ENCODE peak calls at places on chromosomes 1 and 21, in four cellular contexts. B, X, N and M are unnamed samples.
A peak's percentile ranks its signal among the peaks of the same experiment; 100 is the strongest.

GRCh38 chr1:85992756-85993155 is 163.8 kb downstream of the COL24A1 start:
- DNase-seq in X (peak; percentile 10), B (peak; percentile 62), N (peak; percentile 83), M (peak; percentile 13)

GRCh38 chr1:180923024-180923841 is 10.5 kb downstream of the KIAA1614 start:
- DNase-seq in B (peak; percentile 13), N (no peak), X (peak; percentile 72), M (no peak)

GRCh38 chr1:84603223-84603622 is 29.0 kb upstream of the CTBS start:
- DNase-seq in X (no peak), B (peak; percentile 33), N (no peak), M (peak; percentile 29)

GRCh38 chr1:205709059-205709398 is 28.7 kb upstream of the SLC45A3 start:
- DNase-seq in B (peak; percentile 51), X (no peak), N (no peak), M (no peak)

GRCh38 chr1:116382857-116383256 is 9.8 kb downstream of the ATP1A1 start:
- DNase-seq in N (no peak), X (no peak), B (no peak), M (no peak)

GRCh38 chr1:31651766-31652165 is 7.1 kb upstream of the PEF1 start:
- DNase-seq in N (no peak), B (no peak), X (no peak), M (no peak)

GRCh38 chr1:112628516-112628915 is 8.9 kb downstream of the CAPZA1 start:
- DNase-seq in B (no peak), N (no peak), X (no peak), M (no peak)

GRCh38 chr1:242524571-242525359 is at the start of gene PLD5:
- DNase-seq in X (peak; percentile 39), B (peak; percentile 17), N (peak; percentile 14), M (no peak)

GRCh38 chr1:92886886-92887419 is 55.1 kb downstream of the RPL5 start:
- DNase-seq in N (no peak), X (no peak), B (no peak), M (peak; percentile 72)

GRCh38 chr21:35649186-35649585 is 411.1 kb downstream of the SETD4 start:
- DNase-seq in N (no peak), B (peak; percentile 83), X (no peak), M (peak; percentile 69)

GRCh38 chr1:172203135-172203823 is 217.2 kb upstream of the C1orf105 start:
- DNase-seq in X (peak; percentile 28), B (no peak), N (no peak), M (no peak)

GRCh38 chr1:18324246-18324645 is 156.5 kb upstream of the KLHDC7A start:
- DNase-seq in B (no peak), X (no peak), N (no peak), M (no peak)

GRCh38 chr1:51518033-51518729 is 885 bp downstream of the EPS15 start:
- DNase-seq in B (peak; percentile 61), N (peak; percentile 75), X (peak; percentile 51), M (peak; percentile 77)

GRCh38 chr1:210252621-210253041 is 20.0 kb downstream of the SERTAD4 start:
- DNase-seq in N (peak; percentile 21), X (no peak), B (no peak), M (no peak)

GRCh38 chr1:210250998-210251679 is 18.5 kb downstream of the SERTAD4 start:
- DNase-seq in X (peak; percentile 91), B (peak; percentile 64), N (peak; percentile 81), M (peak; percentile 84)

GRCh38 chr1:210250665-210250997 is 18.0 kb downstream of the SERTAD4 start:
- DNase-seq in X (peak; percentile 95), B (no peak), N (peak; percentile 18), M (peak; percentile 25)

GRCh38 chr1:210254298-210254697 is 21.7 kb downstream of the SERTAD4 start:
- DNase-seq in B (no peak), X (no peak), N (no peak), M (no peak)

GRCh38 chr1:210251680-210252490 is 19.3 kb downstream of the SERTAD4 start:
- DNase-seq in X (no peak), B (no peak), N (no peak), M (no peak)
- TF ChIP-seq EZH2 in X (no peak), B (no peak), N (no peak), M (no peak)

DNA sequence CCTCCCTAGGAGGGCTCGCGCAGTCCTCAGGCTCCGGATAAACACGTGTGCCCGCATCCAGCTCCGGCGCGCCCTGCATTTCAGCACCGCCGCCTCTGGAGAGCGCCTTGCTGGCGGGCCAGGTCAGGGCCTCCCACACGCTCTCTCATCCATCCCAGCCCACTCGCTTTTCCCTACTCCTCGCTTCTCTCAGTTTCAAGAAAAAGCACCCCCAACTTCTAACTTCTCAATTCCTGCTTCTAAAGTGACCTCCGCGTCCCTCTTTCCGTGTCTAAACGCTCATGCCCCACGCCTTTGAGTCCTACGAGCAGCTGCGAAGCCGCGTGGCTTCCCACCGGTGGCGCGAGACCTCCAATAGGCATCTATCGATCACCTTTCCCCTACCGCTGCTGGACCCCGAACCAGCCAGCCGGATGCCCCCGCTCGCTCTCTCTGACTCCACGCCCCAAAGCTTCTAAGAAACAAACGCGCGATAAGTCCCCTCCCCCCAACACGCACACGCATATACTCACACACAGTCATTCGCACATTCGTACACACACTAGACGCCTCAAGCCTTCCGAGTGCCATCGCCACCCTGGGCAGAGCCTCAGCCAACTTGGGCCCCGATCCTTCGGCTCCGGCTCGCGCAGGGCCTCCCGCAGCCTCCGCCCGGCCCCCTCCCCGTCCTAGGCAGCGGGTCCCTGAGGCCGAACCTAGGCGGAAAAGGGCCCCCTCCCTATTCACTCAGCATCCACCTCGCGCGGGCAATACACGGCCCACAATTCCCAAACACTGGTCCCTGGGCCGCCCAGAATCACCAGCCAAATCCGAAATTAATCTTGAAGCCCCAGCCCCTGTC is 1.1 kb downstream of the NMNAT2 start:
- DNase-seq in N (no peak), X (peak; percentile 74), B (peak; percentile 74), M (no peak)
- TF ChIP-seq EZH2 in N (no peak), X (peak; percentile 59), B (peak; percentile 37), M (no peak)

GRCh38 chr1:54475357-54476230 is 69.4 kb upstream of the SSBP3 start:
- DNase-seq in N (no peak), B (no peak), X (no peak), M (no peak)
- TF ChIP-seq EZH2 in N (no peak), B (peak; percentile 32), X (no peak), M (no peak)

DNA sequence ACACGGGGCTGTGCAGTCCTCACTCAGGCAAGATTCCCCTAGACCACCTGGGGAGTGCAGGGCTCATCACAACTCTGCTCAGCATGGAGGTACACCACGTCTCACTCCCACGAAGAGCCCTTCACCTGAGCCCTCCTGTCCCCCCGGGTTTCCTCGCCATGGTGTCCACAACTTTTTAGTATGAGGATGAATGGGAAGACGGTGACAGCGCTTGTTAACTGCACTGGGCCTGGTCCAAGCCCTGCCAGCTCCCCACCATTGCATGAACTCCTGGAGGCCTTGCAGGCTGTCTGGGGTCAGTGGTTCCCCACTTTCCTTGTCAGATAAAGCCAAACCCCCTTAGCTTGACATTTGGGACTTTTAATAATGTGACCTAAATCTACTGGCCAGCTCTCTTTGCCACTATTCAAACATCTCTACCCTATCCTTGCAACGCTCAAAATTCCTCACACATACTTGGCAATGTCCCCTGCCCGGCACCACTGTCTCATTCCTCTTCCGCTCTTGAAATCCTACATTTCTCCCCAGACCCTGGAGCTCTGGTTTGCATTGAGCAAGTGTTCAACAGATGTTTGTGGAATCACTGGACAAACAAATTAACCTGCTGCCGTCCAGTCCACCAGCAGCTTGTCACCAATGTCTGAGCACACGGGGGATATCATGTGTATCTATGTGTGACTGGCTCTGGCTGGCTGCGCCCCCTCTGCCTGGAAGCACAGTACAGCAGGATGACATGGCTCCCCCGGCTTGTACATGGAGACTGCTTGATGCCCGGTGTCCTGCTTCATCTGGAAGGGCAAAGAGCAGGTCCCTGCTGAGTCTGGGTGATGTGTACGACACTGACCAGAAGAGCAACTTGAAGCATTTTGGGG is 11.2 kb downstream of the TMEM9 start:
- DNase-seq in X (no peak), B (no peak), N (no peak), M (no peak)
- TF ChIP-seq EZH2 in X (no peak), B (no peak), N (no peak), M (no peak)

GRCh38 chr1:197919523-197920301 is 2.5 kb downstream of the LHX9 start:
- DNase-seq in N (no peak), X (no peak), B (no peak), M (no peak)

GRCh38 chr1:197921235-197922069 is 4.3 kb downstream of the LHX9 start:
- DNase-seq in B (no peak), N (no peak), X (no peak), M (no peak)

GRCh38 chr1:197922070-197922390 is 4.9 kb downstream of the LHX9 start:
- DNase-seq in X (no peak), N (no peak), B (no peak), M (no peak)

GRCh38 chr1:197918815-197919522 is 1.8 kb downstream of the LHX9 start:
- DNase-seq in X (no peak), B (no peak), N (no peak), M (no peak)

DNA sequence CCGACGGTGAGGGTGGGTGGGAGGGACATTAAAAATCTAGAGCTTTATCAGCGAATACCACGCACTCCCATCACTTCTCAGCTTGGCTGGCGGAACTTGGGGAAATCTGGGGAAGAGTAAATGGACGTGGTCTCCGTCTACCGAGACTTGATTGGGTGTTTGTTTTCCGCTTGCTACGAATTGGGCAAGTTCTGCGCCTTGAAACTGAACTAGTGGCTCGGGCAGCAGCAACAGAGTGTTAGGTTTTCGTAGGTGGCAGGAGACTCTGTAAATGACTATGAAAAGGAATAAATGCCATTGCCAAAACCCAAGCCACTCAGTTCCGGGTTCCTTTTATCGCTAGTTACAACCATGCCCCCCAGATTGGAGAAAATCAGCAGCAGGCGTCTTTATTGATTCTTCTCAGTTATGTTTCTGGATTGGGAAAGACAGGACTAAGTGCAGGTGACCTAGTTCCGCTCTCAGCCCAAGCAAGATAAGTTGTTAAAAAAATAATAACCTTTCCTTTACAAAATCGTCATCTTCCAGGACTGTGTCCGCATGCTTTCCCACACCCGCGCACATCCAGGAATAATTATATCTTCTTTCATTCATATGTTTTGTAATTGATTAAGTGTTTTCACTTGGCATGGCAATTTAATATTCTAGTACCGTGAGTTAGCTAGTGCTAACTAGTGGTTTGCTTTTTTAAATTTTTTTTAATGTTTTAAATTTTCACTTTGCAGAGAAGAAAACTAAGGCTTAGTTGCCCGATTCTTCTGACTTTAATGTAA is 3.4 kb downstream of the LHX9 start:
- DNase-seq in N (no peak), B (no peak), X (no peak), M (no peak)
- TF ChIP-seq EZH2 in N (no peak), B (peak; percentile 97), X (no peak), M (no peak)

GRCh38 chr1:34792868-34793727 is at the start of gene GJA4:
- DNase-seq in B (no peak), N (no peak), X (no peak), M (no peak)
- TF ChIP-seq EZH2 in B (no peak), N (no peak), X (no peak), M (no peak)